ENCODE peak calls at places on chromosomes 16 and 17, in five cellular contexts. O is heart right ventricle; X is CD4-positive, alpha-beta memory T cell; N is aorta; D is breast epithelium. P is an unnamed sample.

GRCh38 chr17:28334176-28334575 is 1.1 kb downstream of the IFT20 start:
- DNase-seq in O (no peak), X (no peak), N (no peak), D (no peak), P (no peak)

GRCh38 chr17:1870592-1870991 is 40.8 kb downstream of the RPA1 start:
- DNase-seq in O (no peak), X (peak; percentile 84), N (no peak), D (no peak), P (no peak)

GRCh38 chr16:27402964-27403600 is 1.1 kb downstream of the IL21R start:
- DNase-seq in O (no peak), X (no peak), N (no peak), D (no peak), P (no peak)

GRCh38 chr16:57606847-57607501 is 21.5 kb upstream of the ADGRG1 start:
- DNase-seq in O (no peak), X (no peak), N (no peak), D (no peak), P (no peak)

GRCh38 chr17:10046786-10047609 is 141.9 kb upstream of the RCVRN start:
- DNase-seq in O (no peak), X (no peak), N (no peak), D (no peak), P (no peak)

GRCh38 chr17:7133424-7133823 is 18.8 kb upstream of the ASGR2 start:
- DNase-seq in O (peak; percentile 38), X (peak; percentile 26), N (peak; percentile 75), D (no peak), P (peak; percentile 43)

GRCh38 chr16:10885246-10885645 is 8.2 kb downstream of the CIITA start:
- DNase-seq in O (no peak), X (no peak), N (no peak), D (no peak), P (no peak)

GRCh38 chr17:62098623-62099231 is 33.6 kb upstream of the MED13 start:
- DNase-seq in O (no peak), X (no peak), N (no peak), D (no peak), P (no peak)

GRCh38 chr17:199195-199604 is 17.8 kb upstream of the DOC2B start:
- DNase-seq in O (no peak), X (no peak), N (peak; percentile 30), D (no peak), P (no peak)

GRCh38 chr17:2181206-2181983 is 122.2 kb downstream of the SMG6 start:
- DNase-seq in O (peak; percentile 80), X (no peak), N (peak; percentile 94), D (no peak), P (peak; percentile 94)

GRCh38 chr17:60303406-60304099 is 88.4 kb downstream of the USP32 start:
- DNase-seq in O (no peak), X (no peak), N (no peak), D (no peak), P (no peak)

GRCh38 chr17:58335779-58336455 is 7.3 kb upstream of the TSPOAP1 start:
- DNase-seq in O (no peak), X (peak; percentile 85), N (no peak), D (peak; percentile 65), P (no peak)

GRCh38 chr16:2386990-2387389 is 42.3 kb upstream of the CCNF start:
- DNase-seq in O (no peak), X (no peak), N (no peak), D (no peak), P (no peak)

GRCh38 chr17:40461036-40461721 is 17.9 kb downstream of the IGFBP4 start:
- DNase-seq in O (no peak), X (no peak), N (no peak), D (no peak), P (no peak)

GRCh38 chr17:80362428-80363119 is 52.4 kb upstream of the ENDOV start:
- DNase-seq in O (peak; percentile 76), X (no peak), N (no peak), D (no peak), P (peak; percentile 66)

GRCh38 chr17:2964831-2965230 is 98.6 kb downstream of the OR1D5 start:
- DNase-seq in O (no peak), X (no peak), N (no peak), D (peak; percentile 15), P (no peak)

GRCh38 chr16:73152731-73153130 is 104.8 kb upstream of the ZFHX3 start:
- DNase-seq in O (no peak), X (no peak), N (no peak), D (no peak), P (no peak)

GRCh38 chr17:48440660-48441059 is 10.6 kb upstream of the SKAP1 start:
- DNase-seq in O (no peak), X (no peak), N (no peak), D (no peak), P (no peak)

GRCh38 chr16:11133344-11133921 is 122.6 kb downstream of the SOCS1 start:
- DNase-seq in O (peak; percentile 81), X (no peak), N (peak; percentile 88), D (peak; percentile 77), P (peak; percentile 89)

GRCh38 chr16:23496826-23497542 is 13.3 kb downstream of the GGA2 start:
- DNase-seq in O (no peak), X (no peak), N (peak; percentile 53), D (peak; percentile 76), P (peak; percentile 36)

GRCh38 chr17:50187741-50188520 is 13.5 kb downstream of the COL1A1 start:
- DNase-seq in O (no peak), X (no peak), N (no peak), D (no peak), P (no peak)

GRCh38 chr16:88454315-88455057 is 1.4 kb downstream of the ZFPM1 start:
- DNase-seq in O (no peak), X (peak; percentile 54), N (no peak), D (no peak), P (no peak)

GRCh38 chr17:79861371-79862216 is 22.4 kb upstream of the CBX4 start:
- DNase-seq in O (no peak), X (no peak), N (peak; percentile 37), D (no peak), P (no peak)

GRCh38 chr17:29115906-29116651 is 64.1 kb downstream of the MYO18A start:
- DNase-seq in O (no peak), X (no peak), N (no peak), D (no peak), P (no peak)

GRCh38 chr16:67701420-67701819 is 17.7 kb downstream of the GFOD2 start:
- DNase-seq in O (no peak), X (no peak), N (no peak), D (no peak), P (no peak)

GRCh38 chr16:67697813-67698212 is 21.3 kb downstream of the GFOD2 start:
- DNase-seq in O (no peak), X (no peak), N (no peak), D (no peak), P (no peak)

GRCh38 chr16:67702130-67702529 is 17.0 kb downstream of the GFOD2 start:
- DNase-seq in O (no peak), X (no peak), N (no peak), D (no peak), P (no peak)

GRCh38 chr16:67697407-67697806 is 21.7 kb downstream of the GFOD2 start:
- DNase-seq in O (no peak), X (no peak), N (no peak), D (no peak), P (no peak)

DNA sequence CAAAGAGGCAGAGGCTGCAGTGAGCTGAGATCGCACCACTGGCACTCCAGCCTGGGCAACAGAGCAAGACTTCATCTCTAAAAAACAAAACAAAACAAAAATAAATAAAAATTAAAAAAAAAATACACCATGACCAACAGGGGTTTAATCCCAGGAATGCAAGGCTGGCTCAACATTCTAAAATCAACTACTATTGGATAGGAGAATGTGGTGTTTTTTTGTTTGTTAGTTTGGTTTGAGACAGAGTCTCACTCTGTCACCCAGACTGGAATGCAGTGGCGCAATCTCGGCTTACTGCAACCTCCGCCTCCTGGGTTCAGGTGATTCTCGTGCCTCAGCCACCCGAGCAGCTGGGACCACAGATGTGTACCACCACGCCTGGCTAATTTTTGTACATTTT is 19.9 kb downstream of the GFOD2 start:
- DNase-seq in O (no peak), X (no peak), N (no peak), D (no peak), P (no peak)
- H3K4me1 ChIP-seq in O (peaks cover 14% of the 10 kb centered on the region), X (peaks cover 18% of the 10 kb centered on the region), N (no peaks in the 10 kb centered on the region), D (no peaks in the 10 kb centered on the region), P (no peaks in the 10 kb centered on the region)

DNA sequence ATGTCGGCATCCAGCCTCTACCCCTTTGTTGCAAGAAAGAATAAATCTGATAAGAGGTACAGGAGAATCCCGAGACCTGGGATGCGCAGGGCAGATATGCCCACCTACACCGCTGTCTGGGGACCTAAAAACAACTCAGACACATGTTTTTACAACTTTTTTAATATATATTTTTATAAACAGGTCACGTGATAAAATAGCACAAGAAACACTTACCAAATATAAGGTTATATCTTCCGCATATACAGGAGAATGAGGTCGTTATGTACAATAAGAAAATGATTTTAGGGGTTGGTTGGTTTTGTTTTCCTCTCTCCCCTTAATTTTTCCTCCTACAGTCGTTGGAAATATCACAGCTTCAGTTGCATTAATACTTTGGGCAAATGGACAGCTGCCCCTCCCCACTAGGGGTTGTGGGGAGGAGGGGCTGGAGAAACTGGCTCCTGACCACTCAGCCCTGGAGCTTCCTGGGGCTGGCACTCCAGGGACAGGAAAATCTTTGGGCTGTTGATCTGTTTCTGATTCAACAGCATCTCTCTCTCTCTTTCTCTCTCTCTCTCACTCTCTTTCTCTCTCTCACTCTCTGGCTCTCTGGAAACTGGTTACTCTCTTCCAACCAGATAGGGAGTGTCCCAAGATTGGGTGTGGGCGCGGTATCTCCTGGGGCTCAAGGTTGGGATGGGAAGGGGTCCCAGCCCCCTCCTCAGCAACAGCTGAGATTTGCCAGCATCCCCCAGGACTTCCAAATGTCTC is 2.3 kb upstream of the WDR24 start:
- DNase-seq in O (no peak), X (no peak), N (no peak), D (no peak), P (no peak)
- H3K4me1 ChIP-seq in O (peaks cover 31% of the 10 kb centered on the region), X (peaks cover 39% of the 10 kb centered on the region), N (no peaks in the 10 kb centered on the region), D (peaks cover 24% of the 10 kb centered on the region), P (peaks cover 55% of the 10 kb centered on the region)

GRCh38 chr17:72394531-72394930 is 273.7 kb downstream of the SOX9 start:
- DNase-seq in O (no peak), X (no peak), N (no peak), D (no peak), P (no peak)
- H3K4me1 ChIP-seq in O (peaks cover 6% of the 10 kb centered on the region), X (no peaks in the 10 kb centered on the region), N (no peaks in the 10 kb centered on the region), D (no peaks in the 10 kb centered on the region), P (no peaks in the 10 kb centered on the region)

GRCh38 chr17:17933775-17934174 is 38.4 kb downstream of the TOM1L2 start:
- DNase-seq in O (no peak), X (no peak), N (no peak), D (no peak), P (no peak)
- H3K4me1 ChIP-seq in O (peaks cover 51% of the 10 kb centered on the region), X (peaks cover 24% of the 10 kb centered on the region), N (peaks cover 3% of the 10 kb centered on the region), D (no peaks in the 10 kb centered on the region), P (no peaks in the 10 kb centered on the region)

GRCh38 chr16:68259421-68259820 is 4.9 kb upstream of the SLC7A6 start:
- DNase-seq in O (no peak), X (no peak), N (no peak), D (no peak), P (no peak)

GRCh38 chr16:68259007-68259406 is 5.3 kb upstream of the SLC7A6 start:
- DNase-seq in O (no peak), X (no peak), N (no peak), D (no peak), P (no peak)

GRCh38 chr16:68255712-68256111 is 8.6 kb upstream of the SLC7A6 start:
- DNase-seq in O (no peak), X (no peak), N (no peak), D (no peak), P (no peak)

GRCh38 chr16:68257251-68257905 is 6.9 kb upstream of the SLC7A6 start:
- DNase-seq in O (no peak), X (no peak), N (no peak), D (no peak), P (no peak)

GRCh38 chr16:68257906-68258800 is 6.2 kb upstream of the SLC7A6 start:
- DNase-seq in O (no peak), X (no peak), N (peak; percentile 73), D (no peak), P (no peak)
- H3K4me1 ChIP-seq in O (peaks cover 30% of the 10 kb centered on the region), X (peaks cover 10% of the 10 kb centered on the region), N (no peaks in the 10 kb centered on the region), D (no peaks in the 10 kb centered on the region), P (peaks cover 20% of the 10 kb centered on the region)